ENCODE peak calls at places on chromosome 17, in nine cellular contexts. R, S, I, A, D, B, T, Z and E are unnamed samples.

GRCh38 chr17:75842963-75843576 is 1.1 kb downstream of the UNC13D start:
- DNase-seq in R (peak), S (no peak), I (no peak), A (no peak), D (no peak), B (no peak), T (no peak), Z (no peak), E (no peak)

GRCh38 chr17:17146791-17147406 is 59.2 kb downstream of the PLD6 start:
- DNase-seq in R (no peak), S (no peak), I (no peak), A (peak), D (no peak), B (no peak), T (no peak), Z (no peak), E (no peak)

GRCh38 chr17:37187262-37187661 is 188.5 kb upstream of the C17orf78 start:
- DNase-seq in R (no peak), S (no peak), I (no peak), A (no peak), D (no peak), B (no peak), T (no peak), Z (no peak), E (no peak)

GRCh38 chr17:77100009-77100408 is 40.8 kb upstream of the SEC14L1 start:
- DNase-seq in R (no peak), S (peak), I (no peak), A (peak), D (peak), B (no peak), T (peak), Z (no peak), E (no peak)

GRCh38 chr17:15261063-15261817 is 3.9 kb downstream of the PMP22 start:
- DNase-seq in R (peak), S (peak), I (no peak), A (peak), D (peak), B (no peak), T (no peak), Z (peak), E (no peak)

GRCh38 chr17:50798424-50799344 is 31.4 kb upstream of the ANKRD40CL start:
- DNase-seq in R (no peak), S (no peak), I (no peak), A (no peak), D (no peak), B (no peak), T (no peak), Z (no peak), E (peak)

GRCh38 chr17:10976401-10976800 is 138.5 kb upstream of the PIRT start:
- DNase-seq in R (no peak), S (no peak), I (no peak), A (no peak), D (no peak), B (no peak), T (no peak), Z (no peak), E (no peak)

GRCh38 chr17:13346996-13347762 is 254.6 kb downstream of the HS3ST3A1 start:
- DNase-seq in R (no peak), S (no peak), I (no peak), A (no peak), D (no peak), B (no peak), T (no peak), Z (no peak), E (no peak)

GRCh38 chr17:74671031-74671771 is 41.5 kb downstream of the CD300LF start:
- DNase-seq in R (peak), S (no peak), I (no peak), A (peak), D (peak), B (peak), T (no peak), Z (no peak), E (peak)

GRCh38 chr17:47239663-47240374 is 13.8 kb upstream of the ITGB3 start:
- DNase-seq in R (no peak), S (peak), I (peak), A (peak), D (peak), B (no peak), T (peak), Z (peak), E (peak)

GRCh38 chr17:61400058-61400785 is 579 bp downstream of the TBX2 start:
- DNase-seq in R (no peak), S (peak), I (no peak), A (no peak), D (no peak), B (no peak), T (no peak), Z (no peak), E (no peak)

GRCh38 chr17:31533546-31534155 is 142.2 kb downstream of the RAB11FIP4 start:
- DNase-seq in R (peak), S (no peak), I (no peak), A (no peak), D (peak), B (no peak), T (no peak), Z (no peak), E (peak)

GRCh38 chr17:17812211-17813054 is 24.4 kb downstream of the SREBF1 start:
- DNase-seq in R (peak), S (peak), I (no peak), A (peak), D (peak), B (no peak), T (no peak), Z (peak), E (peak)

GRCh38 chr17:48127371-48128051 is 19.9 kb downstream of the SNX11 start:
- DNase-seq in R (no peak), S (no peak), I (no peak), A (no peak), D (no peak), B (no peak), T (no peak), Z (no peak), E (peak)

GRCh38 chr17:61597606-61598005 is 6.6 kb upstream of the NACA2 start:
- DNase-seq in R (no peak), S (no peak), I (no peak), A (no peak), D (no peak), B (no peak), T (no peak), Z (no peak), E (no peak)

GRCh38 chr17:21382560-21383495 is 6.7 kb downstream of the KCNJ12 start:
- DNase-seq in R (no peak), S (no peak), I (no peak), A (no peak), D (no peak), B (no peak), T (no peak), Z (no peak), E (no peak)

GRCh38 chr17:7408341-7408740 is 696 bp downstream of the NLGN2 start:
- DNase-seq in R (no peak), S (no peak), I (no peak), A (no peak), D (no peak), B (no peak), T (no peak), Z (no peak), E (no peak)

GRCh38 chr17:9343513-9343912 is 232.1 kb downstream of the STX8 start:
- DNase-seq in R (no peak), S (no peak), I (no peak), A (no peak), D (no peak), B (no peak), T (no peak), Z (no peak), E (no peak)

GRCh38 chr17:4609761-4610160 is 25.4 kb downstream of the SMTNL2 start:
- DNase-seq in R (no peak), S (no peak), I (no peak), A (no peak), D (no peak), B (no peak), T (no peak), Z (no peak), E (no peak)

GRCh38 chr17:6544011-6544370 is 12.4 kb downstream of the PITPNM3 start:
- DNase-seq in R (no peak), S (no peak), I (no peak), A (no peak), D (no peak), B (no peak), T (no peak), Z (no peak), E (no peak)

GRCh38 chr17:80455328-80455710 is 21.1 kb downstream of the NPTX1 start:
- DNase-seq in R (no peak), S (no peak), I (no peak), A (peak), D (peak), B (no peak), T (peak), Z (no peak), E (no peak)

GRCh38 chr17:14089179-14089578 is 19.9 kb downstream of the COX10 start:
- DNase-seq in R (no peak), S (no peak), I (no peak), A (no peak), D (no peak), B (no peak), T (no peak), Z (no peak), E (no peak)

GRCh38 chr17:80961931-80962330 is 29.7 kb upstream of the CHMP6 start:
- DNase-seq in R (no peak), S (no peak), I (no peak), A (no peak), D (no peak), B (no peak), T (no peak), Z (no peak), E (no peak)

GRCh38 chr17:50532452-50533024 is at the start of gene EPN3:
- DNase-seq in R (no peak), S (no peak), I (no peak), A (peak), D (peak), B (no peak), T (no peak), Z (no peak), E (peak)

GRCh38 chr17:83065660-83066542 is 13.5 kb upstream of the METRNL start:
- DNase-seq in R (peak), S (peak), I (no peak), A (peak), D (peak), B (no peak), T (peak), Z (no peak), E (peak)

GRCh38 chr17:67058036-67058435 is 13.7 kb downstream of the CACNG1 start:
- DNase-seq in R (no peak), S (no peak), I (no peak), A (no peak), D (no peak), B (no peak), T (peak), Z (peak), E (no peak)

GRCh38 chr17:6254036-6254435 is 180.9 kb downstream of the AIPL1 start:
- DNase-seq in R (no peak), S (no peak), I (no peak), A (no peak), D (no peak), B (no peak), T (no peak), Z (no peak), E (no peak)

GRCh38 chr17:17580662-17581470 is 10.6 kb downstream of the PEMT start:
- DNase-seq in R (no peak), S (no peak), I (no peak), A (no peak), D (no peak), B (no peak), T (no peak), Z (no peak), E (no peak)

GRCh38 chr17:12990926-12991325 is 26.9 kb downstream of the ELAC2 start:
- DNase-seq in R (no peak), S (no peak), I (no peak), A (no peak), D (no peak), B (no peak), T (no peak), Z (no peak), E (no peak)

GRCh38 chr17:31660684-31661083 is 198.4 kb downstream of the COPRS start:
- DNase-seq in R (no peak), S (no peak), I (peak), A (no peak), D (no peak), B (no peak), T (no peak), Z (no peak), E (no peak)

GRCh38 chr17:45983614-45984310 is 15.3 kb upstream of the STH start:
- DNase-seq in R (no peak), S (no peak), I (no peak), A (no peak), D (no peak), B (no peak), T (no peak), Z (no peak), E (peak)

GRCh38 chr17:65696739-65697394 is 135.4 kb upstream of the AXIN2 start:
- DNase-seq in R (no peak), S (no peak), I (no peak), A (no peak), D (no peak), B (no peak), T (no peak), Z (no peak), E (no peak)

GRCh38 chr17:2289878-2290478 is 13.6 kb downstream of the SMG6 start:
- DNase-seq in R (no peak), S (no peak), I (no peak), A (no peak), D (no peak), B (no peak), T (no peak), Z (no peak), E (no peak)

GRCh38 chr17:64778102-64778366 is 115.9 kb upstream of the SMURF2 start:
- DNase-seq in R (no peak), S (no peak), I (no peak), A (no peak), D (no peak), B (no peak), T (no peak), Z (no peak), E (no peak)

GRCh38 chr17:37710344-37710886 is 34.4 kb downstream of the HNF1B start:
- DNase-seq in R (peak), S (no peak), I (no peak), A (peak), D (peak), B (peak), T (no peak), Z (no peak), E (no peak)

GRCh38 chr17:48463531-48463930 is 33.5 kb upstream of the SKAP1 start:
- DNase-seq in R (no peak), S (no peak), I (no peak), A (no peak), D (no peak), B (no peak), T (no peak), Z (no peak), E (no peak)

DNA sequence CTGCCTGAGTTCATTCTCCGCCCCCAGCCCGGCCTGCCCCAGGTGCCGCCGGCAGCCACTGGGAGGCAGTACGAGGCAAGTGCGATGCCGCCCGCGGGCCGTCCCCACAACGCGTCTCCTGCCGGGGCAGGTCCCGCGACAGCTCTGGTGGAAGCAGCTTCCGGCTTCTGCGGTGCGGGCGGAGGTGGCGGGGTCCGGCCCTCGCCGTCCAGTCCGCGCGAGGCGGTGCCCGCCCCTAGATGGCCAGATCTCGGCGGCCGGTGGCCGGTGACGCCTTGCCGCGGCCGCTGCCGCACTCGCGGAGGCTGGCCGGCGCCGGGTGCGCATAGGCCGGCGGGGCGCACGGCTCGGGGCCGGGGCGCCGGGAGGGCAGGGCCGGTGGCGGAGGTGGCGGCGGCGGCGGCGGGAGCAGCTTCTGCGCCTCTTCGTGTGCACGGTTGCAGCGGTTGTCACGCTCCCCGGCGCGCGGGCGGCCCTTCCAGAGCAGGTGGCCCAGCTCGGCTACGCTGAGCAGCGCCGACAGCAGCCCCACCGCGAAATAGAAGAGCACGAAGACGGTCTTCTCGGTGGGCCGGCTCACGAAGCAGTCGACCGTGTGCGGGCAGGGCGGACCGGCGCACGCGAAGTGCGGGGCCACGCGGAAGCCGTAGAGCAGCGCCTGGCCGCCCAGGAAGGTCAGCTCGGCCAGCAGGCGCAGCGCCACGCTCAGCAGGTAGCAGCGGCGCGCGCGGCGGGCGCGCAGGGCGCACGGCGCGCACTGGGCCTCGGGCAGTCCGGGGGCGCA is 1.6 kb downstream of the GJD3 start:
- DNase-seq in R (peak), S (peak), I (no peak), A (peak), D (peak), B (no peak), T (no peak), Z (no peak), E (peak)
- TF ChIP-seq POLR2A in R (peak), S (no peak), I (peak), A (peak), D (no peak), B (no peak), T (no peak), Z (no peak), E (no peak)

DNA sequence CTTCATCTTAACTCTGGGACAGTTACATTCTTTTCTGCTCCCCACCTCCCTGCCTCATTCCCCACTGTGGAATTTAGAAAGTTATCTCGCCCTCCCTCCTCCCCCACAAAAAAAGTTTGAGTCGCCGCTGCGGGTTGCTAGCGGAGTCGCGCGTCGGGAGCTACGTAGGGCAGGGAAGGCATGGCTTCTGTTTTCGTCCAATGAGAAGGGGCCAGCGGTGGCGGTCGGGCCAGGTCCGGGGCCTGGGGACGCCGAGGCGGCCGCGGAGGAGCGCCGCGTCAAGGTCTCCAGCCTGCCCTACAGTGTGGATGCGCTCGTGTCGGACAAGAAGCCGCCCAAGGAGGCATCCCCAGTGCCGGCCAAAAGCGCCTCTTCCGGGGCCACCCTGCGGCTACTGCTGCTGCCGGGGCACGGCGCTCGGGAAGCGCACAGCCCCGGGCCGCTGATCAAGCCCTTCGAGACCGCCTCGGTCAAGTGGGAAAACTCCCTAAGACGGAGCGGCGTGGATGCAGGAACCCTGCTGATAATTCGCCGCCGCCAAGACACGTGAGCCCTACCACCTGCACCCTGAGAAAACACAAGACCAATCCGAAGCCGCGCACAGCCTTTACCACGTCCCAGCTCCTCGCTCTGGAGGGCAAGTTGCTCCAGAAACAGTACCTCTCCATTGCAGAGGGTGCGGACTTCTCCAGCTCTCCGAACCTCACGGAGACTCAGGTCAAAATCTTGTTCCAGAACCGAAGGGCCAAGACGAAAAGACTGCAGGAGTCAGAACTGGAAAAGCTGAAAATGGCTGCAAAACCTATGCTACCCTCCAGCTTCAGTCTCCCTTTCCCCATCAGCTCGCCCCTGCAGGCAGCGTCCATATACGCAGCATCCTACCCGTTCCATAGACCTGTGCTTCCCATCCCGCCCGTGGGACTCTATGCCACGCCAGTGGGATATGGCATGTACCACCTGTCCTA is 8.9 kb downstream of the OR4D1 start:
- DNase-seq in R (peak), S (no peak), I (no peak), A (peak), D (no peak), B (no peak), T (no peak), Z (no peak), E (peak)
- TF ChIP-seq POLR2AphosphoS5 in R (no peak), S (no peak), I (no peak), A (no peak), D (no peak), B (no peak), T (no peak), Z (no peak), E (no peak)

GRCh38 chr17:78172284-78173024 is 4.1 kb downstream of the SYNGR2 start:
- DNase-seq in R (no peak), S (no peak), I (no peak), A (peak), D (peak), B (no peak), T (no peak), Z (no peak), E (peak)

GRCh38 chr17:78173025-78173715 is 4.8 kb downstream of the SYNGR2 start:
- DNase-seq in R (no peak), S (no peak), I (peak), A (peak), D (no peak), B (no peak), T (no peak), Z (no peak), E (no peak)

GRCh38 chr17:78175643-78175981 is 7.2 kb downstream of the SYNGR2 start:
- DNase-seq in R (no peak), S (no peak), I (no peak), A (no peak), D (no peak), B (no peak), T (no peak), Z (no peak), E (no peak)

GRCh38 chr17:78174870-78175642 is 6.7 kb downstream of the SYNGR2 start:
- DNase-seq in R (no peak), S (no peak), I (no peak), A (peak), D (peak), B (no peak), T (no peak), Z (no peak), E (no peak)

DNA sequence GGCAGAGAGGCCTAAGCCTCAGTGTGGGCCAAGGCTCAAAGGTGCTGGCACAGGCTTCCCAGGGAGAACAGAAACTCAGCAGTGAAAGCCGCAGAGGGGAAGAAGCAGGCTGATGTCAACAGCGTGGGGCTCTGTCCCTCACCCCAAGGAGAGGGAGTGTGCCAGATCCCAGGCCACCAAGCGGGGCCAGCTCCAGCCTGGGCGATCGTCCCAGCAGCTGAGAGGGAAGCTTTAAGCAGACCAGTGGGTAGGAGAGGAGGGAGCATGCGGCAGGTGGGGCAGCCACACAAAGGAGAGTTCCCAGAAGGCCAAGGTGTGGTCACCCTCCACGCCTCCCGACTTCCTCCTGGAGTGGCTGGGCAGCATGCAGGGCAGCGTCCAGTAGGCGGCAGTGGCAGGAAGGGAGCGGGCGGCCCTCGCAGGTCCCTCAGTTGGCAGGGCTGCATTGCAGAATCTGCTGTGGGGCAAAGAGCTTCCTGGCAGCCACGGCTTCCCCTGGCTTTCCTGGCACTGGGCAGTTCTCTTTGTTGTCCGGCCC is 6.0 kb downstream of the SYNGR2 start:
- DNase-seq in R (no peak), S (peak), I (no peak), A (peak), D (peak), B (no peak), T (peak), Z (peak), E (peak)
- TF ChIP-seq EP300 in R (no peak), S (no peak), I (no peak), A (no peak), D (peak), B (no peak), T (no peak), Z (no peak), E (no peak)

GRCh38 chr17:38720941-38721340 is 9.2 kb upstream of the CISD3 start:
- DNase-seq in R (no peak), S (no peak), I (no peak), A (no peak), D (no peak), B (no peak), T (no peak), Z (no peak), E (no peak)

GRCh38 chr17:38719943-38720641 is 10.0 kb upstream of the CISD3 start:
- DNase-seq in R (peak), S (no peak), I (no peak), A (no peak), D (no peak), B (peak), T (no peak), Z (no peak), E (no peak)

GRCh38 chr17:38719284-38719942 is 10.7 kb upstream of the CISD3 start:
- DNase-seq in R (no peak), S (no peak), I (no peak), A (no peak), D (no peak), B (no peak), T (no peak), Z (no peak), E (no peak)

GRCh38 chr17:38724337-38724988 is 5.7 kb upstream of the CISD3 start:
- DNase-seq in R (no peak), S (peak), I (no peak), A (peak), D (peak), B (no peak), T (no peak), Z (no peak), E (no peak)

GRCh38 chr17:38721802-38722201 is 8.3 kb upstream of the CISD3 start:
- DNase-seq in R (no peak), S (no peak), I (no peak), A (no peak), D (no peak), B (no peak), T (no peak), Z (no peak), E (no peak)
- TF ChIP-seq POLR2A in R (no peak), S (no peak), I (no peak), A (no peak), D (no peak), B (no peak), T (no peak), Z (no peak), E (no peak)